ENCODE peak calls at places on chromosomes 13 and 19, in seven cellular contexts. One of them, this sample, is unnamed.

GRCh38 chr13:113533441-113533840 is 42.9 kb upstream of the DCUN1D2 start:
- DNase-seq in fibroblast of pulmonary artery: no peak
- DNase-seq in cardiac fibroblast: peak
- DNase-seq in astrocyte: no peak
- DNase-seq in CD8-positive, alpha-beta T cell: no peak
- DNase-seq in GM10248: no peak
- DNase-seq in activated B cell treated with CpG ODN at 0.5 μM for 24 hours: no peak
- DNase-seq in this sample: no peak

GRCh38 chr13:70784590-70784989 is 676.3 kb upstream of the KLHL1 start:
- DNase-seq in cardiac fibroblast: no peak
- DNase-seq in astrocyte: no peak
- DNase-seq in GM10248: no peak
- DNase-seq in fibroblast of pulmonary artery: no peak
- DNase-seq in activated B cell treated with CpG ODN at 0.5 μM for 24 hours: no peak
- DNase-seq in CD8-positive, alpha-beta T cell: no peak
- DNase-seq in this sample: no peak

GRCh38 chr13:105471683-105472082 is 1063.8 kb downstream of the EFNB2 start:
- DNase-seq in CD8-positive, alpha-beta T cell: no peak
- DNase-seq in activated B cell treated with CpG ODN at 0.5 μM for 24 hours: no peak
- DNase-seq in astrocyte: peak
- DNase-seq in fibroblast of pulmonary artery: peak
- DNase-seq in cardiac fibroblast: peak
- DNase-seq in GM10248: no peak
- DNase-seq in this sample: no peak

GRCh38 chr19:45739498-45740439 is 6.5 kb downstream of the MEIOSIN start:
- DNase-seq in fibroblast of pulmonary artery: no peak
- DNase-seq in cardiac fibroblast: no peak
- DNase-seq in GM10248: no peak
- DNase-seq in astrocyte: no peak
- DNase-seq in CD8-positive, alpha-beta T cell: no peak
- DNase-seq in activated B cell treated with CpG ODN at 0.5 μM for 24 hours: no peak
- DNase-seq in this sample: no peak

GRCh38 chr19:46453661-46454060 is 17.7 kb downstream of the PNMA8A start:
- DNase-seq in cardiac fibroblast: no peak
- DNase-seq in activated B cell treated with CpG ODN at 0.5 μM for 24 hours: no peak
- DNase-seq in GM10248: no peak
- DNase-seq in CD8-positive, alpha-beta T cell: no peak
- DNase-seq in astrocyte: no peak
- DNase-seq in fibroblast of pulmonary artery: no peak
- DNase-seq in this sample: no peak

GRCh38 chr19:16332991-16333624 is 8.5 kb downstream of the KLF2 start:
- DNase-seq in GM10248: no peak
- DNase-seq in fibroblast of pulmonary artery: no peak
- DNase-seq in astrocyte: no peak
- DNase-seq in CD8-positive, alpha-beta T cell: no peak
- DNase-seq in activated B cell treated with CpG ODN at 0.5 μM for 24 hours: no peak
- DNase-seq in cardiac fibroblast: no peak
- DNase-seq in this sample: no peak

GRCh38 chr19:54923276-54923675 is 17.3 kb downstream of the NCR1 start:
- DNase-seq in GM10248: no peak
- DNase-seq in astrocyte: no peak
- DNase-seq in activated B cell treated with CpG ODN at 0.5 μM for 24 hours: no peak
- DNase-seq in CD8-positive, alpha-beta T cell: no peak
- DNase-seq in cardiac fibroblast: no peak
- DNase-seq in fibroblast of pulmonary artery: no peak
- DNase-seq in this sample: no peak

GRCh38 chr19:1646931-1647663 is 5.3 kb downstream of the TCF3 start:
- DNase-seq in cardiac fibroblast: no peak
- DNase-seq in fibroblast of pulmonary artery: no peak
- DNase-seq in astrocyte: no peak
- DNase-seq in GM10248: no peak
- DNase-seq in activated B cell treated with CpG ODN at 0.5 μM for 24 hours: no peak
- DNase-seq in CD8-positive, alpha-beta T cell: no peak
- DNase-seq in this sample: peak

GRCh38 chr13:94362411-94362909 is 117.0 kb downstream of the DCT start:
- DNase-seq in fibroblast of pulmonary artery: peak
- DNase-seq in CD8-positive, alpha-beta T cell: peak
- DNase-seq in activated B cell treated with CpG ODN at 0.5 μM for 24 hours: no peak
- DNase-seq in cardiac fibroblast: peak
- DNase-seq in GM10248: peak
- DNase-seq in astrocyte: peak
- DNase-seq in this sample: peak

GRCh38 chr13:109148243-109148642 is 518.8 kb downstream of the MYO16 start:
- DNase-seq in activated B cell treated with CpG ODN at 0.5 μM for 24 hours: no peak
- DNase-seq in cardiac fibroblast: no peak
- DNase-seq in astrocyte: peak
- DNase-seq in CD8-positive, alpha-beta T cell: no peak
- DNase-seq in GM10248: no peak
- DNase-seq in fibroblast of pulmonary artery: peak
- DNase-seq in this sample: no peak

GRCh38 chr13:110882972-110883371 is 31.9 kb downstream of the ANKRD10 start:
- DNase-seq in cardiac fibroblast: no peak
- DNase-seq in activated B cell treated with CpG ODN at 0.5 μM for 24 hours: no peak
- DNase-seq in CD8-positive, alpha-beta T cell: no peak
- DNase-seq in fibroblast of pulmonary artery: no peak
- DNase-seq in GM10248: no peak
- DNase-seq in astrocyte: peak
- DNase-seq in this sample: no peak

GRCh38 chr13:34594507-34594906 is 347.6 kb upstream of the NBEA start:
- DNase-seq in activated B cell treated with CpG ODN at 0.5 μM for 24 hours: no peak
- DNase-seq in GM10248: no peak
- DNase-seq in astrocyte: no peak
- DNase-seq in fibroblast of pulmonary artery: no peak
- DNase-seq in CD8-positive, alpha-beta T cell: no peak
- DNase-seq in cardiac fibroblast: no peak
- DNase-seq in this sample: no peak

GRCh38 chr13:88196106-88196505 is 524.9 kb downstream of the SLITRK5 start:
- DNase-seq in activated B cell treated with CpG ODN at 0.5 μM for 24 hours: no peak
- DNase-seq in fibroblast of pulmonary artery: no peak
- DNase-seq in cardiac fibroblast: no peak
- DNase-seq in CD8-positive, alpha-beta T cell: no peak
- DNase-seq in GM10248: no peak
- DNase-seq in astrocyte: no peak
- DNase-seq in this sample: no peak

GRCh38 chr13:37443538-37443937 is 155.0 kb downstream of the POSTN start:
- DNase-seq in CD8-positive, alpha-beta T cell: no peak
- DNase-seq in cardiac fibroblast: peak
- DNase-seq in GM10248: no peak
- DNase-seq in astrocyte: peak
- DNase-seq in activated B cell treated with CpG ODN at 0.5 μM for 24 hours: no peak
- DNase-seq in fibroblast of pulmonary artery: peak
- DNase-seq in this sample: no peak

GRCh38 chr13:97753269-97753668 is 200.2 kb upstream of the IPO5 start:
- DNase-seq in cardiac fibroblast: no peak
- DNase-seq in CD8-positive, alpha-beta T cell: no peak
- DNase-seq in activated B cell treated with CpG ODN at 0.5 μM for 24 hours: no peak
- DNase-seq in astrocyte: no peak
- DNase-seq in GM10248: no peak
- DNase-seq in fibroblast of pulmonary artery: no peak
- DNase-seq in this sample: no peak

GRCh38 chr13:79776538-79776937 is 295.6 kb downstream of the NDFIP2 start:
- DNase-seq in CD8-positive, alpha-beta T cell: no peak
- DNase-seq in activated B cell treated with CpG ODN at 0.5 μM for 24 hours: no peak
- DNase-seq in astrocyte: peak
- DNase-seq in GM10248: no peak
- DNase-seq in fibroblast of pulmonary artery: no peak
- DNase-seq in cardiac fibroblast: no peak
- DNase-seq in this sample: no peak

GRCh38 chr19:38693380-38694223 is 46.2 kb downstream of the ACTN4 start:
- DNase-seq in CD8-positive, alpha-beta T cell: peak
- DNase-seq in cardiac fibroblast: peak
- DNase-seq in fibroblast of pulmonary artery: peak
- DNase-seq in GM10248: peak
- DNase-seq in astrocyte: peak
- DNase-seq in activated B cell treated with CpG ODN at 0.5 μM for 24 hours: no peak
- DNase-seq in this sample: no peak

GRCh38 chr13:83352391-83352790 is 529.9 kb downstream of the SLITRK1 start:
- DNase-seq in fibroblast of pulmonary artery: no peak
- DNase-seq in activated B cell treated with CpG ODN at 0.5 μM for 24 hours: no peak
- DNase-seq in cardiac fibroblast: no peak
- DNase-seq in astrocyte: peak
- DNase-seq in CD8-positive, alpha-beta T cell: no peak
- DNase-seq in GM10248: no peak
- DNase-seq in this sample: no peak
- TF ChIP-seq CTCF in fibroblast of pulmonary artery: no peak
- TF ChIP-seq CTCF in activated B cell treated with CpG ODN at 0.5 μM for 24 hours: no peak
- TF ChIP-seq CTCF in cardiac fibroblast: no peak
- TF ChIP-seq CTCF in astrocyte: no peak
- TF ChIP-seq CTCF in CD8-positive, alpha-beta T cell: no peak
- TF ChIP-seq CTCF in GM10248: no peak
- TF ChIP-seq CTCF in this sample: no peak

DNA sequence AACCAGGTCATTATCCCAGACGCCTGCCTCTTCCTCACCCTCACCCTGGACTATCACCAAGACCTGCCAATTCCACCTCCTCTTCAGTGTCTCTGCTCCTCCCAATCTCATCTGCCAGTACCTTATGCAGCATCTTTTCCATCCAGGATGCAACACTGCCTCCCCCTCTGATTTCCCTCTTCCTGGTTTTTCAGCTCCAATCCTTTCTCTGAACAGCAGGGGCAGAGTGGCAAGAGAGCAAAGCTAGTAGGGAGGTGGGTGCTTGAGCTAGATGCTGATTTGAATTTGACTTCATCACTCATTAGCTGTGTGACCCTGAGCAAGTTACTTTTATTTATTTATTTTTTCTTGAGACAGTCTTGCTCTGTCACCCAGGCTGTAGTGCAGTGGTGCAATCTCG is 25.6 kb upstream of the CABP5 start:
- DNase-seq in astrocyte: no peak
- DNase-seq in cardiac fibroblast: no peak
- DNase-seq in activated B cell treated with CpG ODN at 0.5 μM for 24 hours: no peak
- DNase-seq in GM10248: no peak
- DNase-seq in fibroblast of pulmonary artery: no peak
- DNase-seq in CD8-positive, alpha-beta T cell: no peak
- DNase-seq in this sample: no peak
- TF ChIP-seq CTCF in astrocyte: no peak
- TF ChIP-seq CTCF in cardiac fibroblast: no peak
- TF ChIP-seq CTCF in activated B cell treated with CpG ODN at 0.5 μM for 24 hours: no peak
- TF ChIP-seq CTCF in GM10248: no peak
- TF ChIP-seq CTCF in fibroblast of pulmonary artery: no peak
- TF ChIP-seq CTCF in CD8-positive, alpha-beta T cell: no peak
- TF ChIP-seq CTCF in this sample: no peak

GRCh38 chr19:29084266-29084665 is 128.7 kb downstream of the UQCRFS1 start:
- DNase-seq in astrocyte: no peak
- DNase-seq in fibroblast of pulmonary artery: no peak
- DNase-seq in GM10248: no peak
- DNase-seq in CD8-positive, alpha-beta T cell: no peak
- DNase-seq in cardiac fibroblast: peak
- DNase-seq in activated B cell treated with CpG ODN at 0.5 μM for 24 hours: no peak
- DNase-seq in this sample: no peak
- TF ChIP-seq CTCF in astrocyte: no peak
- TF ChIP-seq CTCF in fibroblast of pulmonary artery: no peak
- TF ChIP-seq CTCF in GM10248: no peak
- TF ChIP-seq CTCF in CD8-positive, alpha-beta T cell: no peak
- TF ChIP-seq CTCF in cardiac fibroblast: peak
- TF ChIP-seq CTCF in activated B cell treated with CpG ODN at 0.5 μM for 24 hours: no peak
- TF ChIP-seq CTCF in this sample: no peak

GRCh38 chr19:8511573-8512101 is 2.3 kb downstream of the ZNF414 start:
- DNase-seq in CD8-positive, alpha-beta T cell: no peak
- DNase-seq in activated B cell treated with CpG ODN at 0.5 μM for 24 hours: no peak
- DNase-seq in GM10248: no peak
- DNase-seq in fibroblast of pulmonary artery: no peak
- DNase-seq in cardiac fibroblast: no peak
- DNase-seq in astrocyte: no peak
- DNase-seq in this sample: no peak
- TF ChIP-seq CTCF in CD8-positive, alpha-beta T cell: no peak
- TF ChIP-seq CTCF in activated B cell treated with CpG ODN at 0.5 μM for 24 hours: no peak
- TF ChIP-seq CTCF in GM10248: no peak
- TF ChIP-seq CTCF in fibroblast of pulmonary artery: no peak
- TF ChIP-seq CTCF in cardiac fibroblast: no peak
- TF ChIP-seq CTCF in astrocyte: no peak
- TF ChIP-seq CTCF in this sample: no peak

GRCh38 chr19:19493841-19494546 is 21.4 kb downstream of the TSSK6 start:
- DNase-seq in astrocyte: no peak
- DNase-seq in CD8-positive, alpha-beta T cell: no peak
- DNase-seq in cardiac fibroblast: no peak
- DNase-seq in GM10248: no peak
- DNase-seq in activated B cell treated with CpG ODN at 0.5 μM for 24 hours: no peak
- DNase-seq in fibroblast of pulmonary artery: no peak
- DNase-seq in this sample: no peak
- TF ChIP-seq CTCF in astrocyte: no peak
- TF ChIP-seq CTCF in CD8-positive, alpha-beta T cell: no peak
- TF ChIP-seq CTCF in cardiac fibroblast: no peak
- TF ChIP-seq CTCF in GM10248: no peak
- TF ChIP-seq CTCF in activated B cell treated with CpG ODN at 0.5 μM for 24 hours: no peak
- TF ChIP-seq CTCF in fibroblast of pulmonary artery: no peak
- TF ChIP-seq CTCF in this sample: no peak

GRCh38 chr13:45341034-45341798 is at the start of gene TPT1:
- DNase-seq in CD8-positive, alpha-beta T cell: peak
- DNase-seq in activated B cell treated with CpG ODN at 0.5 μM for 24 hours: peak
- DNase-seq in GM10248: peak
- DNase-seq in fibroblast of pulmonary artery: peak
- DNase-seq in astrocyte: peak
- DNase-seq in cardiac fibroblast: peak
- DNase-seq in this sample: peak
- TF ChIP-seq CTCF in CD8-positive, alpha-beta T cell: no peak
- TF ChIP-seq CTCF in activated B cell treated with CpG ODN at 0.5 μM for 24 hours: no peak
- TF ChIP-seq CTCF in GM10248: no peak
- TF ChIP-seq CTCF in fibroblast of pulmonary artery: no peak
- TF ChIP-seq CTCF in astrocyte: no peak
- TF ChIP-seq CTCF in cardiac fibroblast: no peak
- TF ChIP-seq CTCF in this sample: no peak

GRCh38 chr19:31589109-31589508 is 239.9 kb upstream of the TSHZ3 start:
- DNase-seq in cardiac fibroblast: no peak
- DNase-seq in fibroblast of pulmonary artery: no peak
- DNase-seq in activated B cell treated with CpG ODN at 0.5 μM for 24 hours: no peak
- DNase-seq in CD8-positive, alpha-beta T cell: no peak
- DNase-seq in GM10248: no peak
- DNase-seq in astrocyte: no peak
- DNase-seq in this sample: no peak

GRCh38 chr19:31586282-31586681 is 237.0 kb upstream of the TSHZ3 start:
- DNase-seq in astrocyte: peak
- DNase-seq in activated B cell treated with CpG ODN at 0.5 μM for 24 hours: no peak
- DNase-seq in fibroblast of pulmonary artery: no peak
- DNase-seq in cardiac fibroblast: no peak
- DNase-seq in GM10248: no peak
- DNase-seq in CD8-positive, alpha-beta T cell: no peak
- DNase-seq in this sample: no peak

GRCh38 chr19:31592456-31592855 is 243.2 kb upstream of the TSHZ3 start:
- DNase-seq in astrocyte: no peak
- DNase-seq in cardiac fibroblast: no peak
- DNase-seq in activated B cell treated with CpG ODN at 0.5 μM for 24 hours: no peak
- DNase-seq in CD8-positive, alpha-beta T cell: no peak
- DNase-seq in GM10248: no peak
- DNase-seq in fibroblast of pulmonary artery: no peak
- DNase-seq in this sample: no peak

GRCh38 chr19:31595521-31595920 is 246.3 kb upstream of the TSHZ3 start:
- DNase-seq in GM10248: no peak
- DNase-seq in cardiac fibroblast: no peak
- DNase-seq in fibroblast of pulmonary artery: no peak
- DNase-seq in activated B cell treated with CpG ODN at 0.5 μM for 24 hours: no peak
- DNase-seq in astrocyte: no peak
- DNase-seq in CD8-positive, alpha-beta T cell: no peak
- DNase-seq in this sample: no peak

DNA sequence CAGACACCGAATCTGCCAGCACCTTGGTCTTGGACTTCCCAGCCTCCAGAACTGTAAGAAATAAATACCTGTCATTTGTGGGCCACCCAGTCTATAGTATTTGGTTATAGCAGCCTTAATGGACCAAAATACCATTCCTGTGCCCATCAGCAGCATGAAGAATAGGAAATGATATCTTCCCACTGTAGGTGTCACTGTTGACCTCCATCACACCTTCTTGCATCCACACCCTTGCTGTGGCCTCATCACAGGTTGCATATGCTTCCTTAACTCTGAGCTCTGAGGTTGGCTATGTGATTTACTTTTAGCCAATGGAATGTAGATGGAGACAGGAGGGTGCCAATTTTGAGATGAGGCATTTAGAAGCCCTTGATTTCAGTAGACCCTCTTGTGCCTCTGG is 242.0 kb upstream of the TSHZ3 start:
- DNase-seq in activated B cell treated with CpG ODN at 0.5 μM for 24 hours: no peak
- DNase-seq in cardiac fibroblast: no peak
- DNase-seq in astrocyte: no peak
- DNase-seq in GM10248: no peak
- DNase-seq in CD8-positive, alpha-beta T cell: no peak
- DNase-seq in fibroblast of pulmonary artery: no peak
- DNase-seq in this sample: no peak
- TF ChIP-seq CTCF in activated B cell treated with CpG ODN at 0.5 μM for 24 hours: no peak
- TF ChIP-seq CTCF in cardiac fibroblast: no peak
- TF ChIP-seq CTCF in astrocyte: no peak
- TF ChIP-seq CTCF in GM10248: no peak
- TF ChIP-seq CTCF in CD8-positive, alpha-beta T cell: no peak
- TF ChIP-seq CTCF in fibroblast of pulmonary artery: no peak
- TF ChIP-seq CTCF in this sample: no peak

This sample was measured in D721Med.